ENCODE peak calls at places on chromosomes 5 and 9, in five cellular contexts. F is stimulated activated CD4-positive, alpha-beta T cell treated with anti-CD3 and anti-CD28 coated beads, TNF-alpha, amount 100 ng/mL, for 48 hours; R is kidney glomerular epithelial cell; K is H9; V is stimulated activated CD8-positive, alpha-beta memory T cell treated with anti-CD3 and anti-CD28 coated beads, Interleukin-4, amount 100 ng/mL, for 24 hours. S is an unnamed sample.
A peak's percentile ranks its signal among the peaks of the same experiment; 100 is the strongest.

GRCh38 chr5:112626079-112626478 is 111.6 kb upstream of the APC start:
- DNase-seq in F (no peak), R (no peak), K (no peak), V (no peak), S (no peak)

GRCh38 chr9:84230355-84231136 is 110.0 kb downstream of the SLC28A3 start:
- DNase-seq in F (no peak), R (no peak), K (no peak), V (no peak), S (no peak)

GRCh38 chr5:31492824-31493223 is 39.1 kb downstream of the DROSHA start:
- DNase-seq in F (no peak), R (no peak), K (peak; percentile 55), V (no peak), S (no peak)

GRCh38 chr5:38069360-38069759 is 189.0 kb upstream of the EGFLAM start:
- DNase-seq in F (no peak), R (no peak), K (no peak), V (no peak), S (no peak)

GRCh38 chr9:6413365-6414263 is 615 bp downstream of the UHRF2 start:
- DNase-seq in F (peak; percentile 27), R (no peak), K (peak; percentile 32), V (no peak), S (no peak)

GRCh38 chr9:37968228-37968672 is 64.3 kb upstream of the SLC25A51 start:
- DNase-seq in F (no peak), R (no peak), K (no peak), V (no peak), S (no peak)

GRCh38 chr5:88671408-88671807 is 211.6 kb downstream of the MEF2C start:
- DNase-seq in F (no peak), R (no peak), K (no peak), V (no peak), S (no peak)

GRCh38 chr5:66897355-66897754 is 299.2 kb downstream of the CD180 start:
- DNase-seq in F (no peak), R (no peak), K (no peak), V (no peak), S (no peak)

GRCh38 chr5:140966293-140967225 is at the start of gene PCDHAC2:
- DNase-seq in F (no peak), R (peak; percentile 70), K (peak; percentile 83), V (no peak), S (peak; percentile 72)

S was measured in mesothelial cell of epicardium.